ENCODE peak calls at places on chromosomes 2 and 18, in seven cellular contexts. B is H9, L is sigmoid colon, S is neural progenitor cell, M is K562, U is A549, J is progenitor cell of endocrine pancreas. K is an unnamed sample.
A peak's percentile ranks its signal among the peaks of the same experiment; 100 is the strongest.

GRCh38 chr18:64097497-64097896 is 51.4 kb downstream of the LINC00305 start:
- DNase-seq in B (no peak), M (no peak), J (no peak), U (no peak), S (no peak), L (no peak), K (no peak)

GRCh38 chr2:166180951-166181812 is 53.4 kb upstream of the SCN1A start:
- DNase-seq in U (peak; percentile 45), B (peak; percentile 72), L (no peak), M (peak; percentile 40), S (peak; percentile 64), J (peak; percentile 16), K (peak; percentile 48)

GRCh38 chr2:3712424-3712823 is 9.0 kb downstream of the DCDC2C start:
- DNase-seq in L (no peak), J (no peak), U (no peak), S (no peak), B (no peak), M (no peak), K (no peak)

GRCh38 chr2:240775911-240776310 is 44.1 kb downstream of the KIF1A start:
- DNase-seq in L (no peak), J (no peak), M (no peak), S (no peak), B (no peak), U (no peak), K (no peak)

GRCh38 chr18:11759456-11759855 is 70.4 kb downstream of the GNAL start:
- DNase-seq in L (no peak), M (no peak), S (no peak), U (no peak), J (no peak), B (no peak), K (no peak)

GRCh38 chr18:50320719-50321118 is 33.2 kb upstream of the CXXC1 start:
- DNase-seq in L (no peak), S (no peak), B (no peak), U (no peak), M (no peak), J (no peak), K (no peak)

GRCh38 chr2:190766581-190766980 is 114.0 kb upstream of the GLS start:
- DNase-seq in U (no peak), S (no peak), L (no peak), M (no peak), J (no peak), B (no peak), K (no peak)

GRCh38 chr18:5424903-5425302 is 118.9 kb downstream of the EPB41L3 start:
- DNase-seq in B (no peak), U (peak; percentile 32), M (no peak), S (peak; percentile 66), L (no peak), J (no peak), K (no peak)

GRCh38 chr2:98730053-98730850 is 680 bp downstream of the MGAT4A start:
- DNase-seq in B (peak; percentile 42), U (peak; percentile 10), M (no peak), L (peak; percentile 75), S (peak; percentile 58), J (peak; percentile 27), K (no peak)

GRCh38 chr18:44895176-44895798 is 214.6 kb downstream of the SETBP1 start:
- DNase-seq in J (no peak), M (peak; percentile 22), S (no peak), B (no peak), L (no peak), U (peak; percentile 77), K (no peak)

GRCh38 chr2:33810046-33810835 is 211.1 kb upstream of the FAM98A start:
- DNase-seq in J (no peak), B (no peak), M (no peak), L (no peak), S (no peak), U (no peak), K (no peak)

GRCh38 chr2:214410918-214411554 is at the start of gene VWC2L:
- DNase-seq in L (no peak), J (peak; percentile 85), M (peak; percentile 4), S (peak; percentile 92), B (peak; percentile 88), U (peak; percentile 61), K (no peak)

GRCh38 chr18:582465-582864 is 2.3 kb downstream of the CETN1 start:
- DNase-seq in M (no peak), S (no peak), B (no peak), L (no peak), J (no peak), U (no peak), K (no peak)

GRCh38 chr2:29219374-29219773 is 104.2 kb downstream of the CLIP4 start:
- DNase-seq in S (no peak), M (no peak), L (peak; percentile 48), J (no peak), B (no peak), U (no peak), K (no peak)

GRCh38 chr2:37610638-37611289 is 60.7 kb downstream of the CDC42EP3 start:
- DNase-seq in J (no peak), M (no peak), L (no peak), B (no peak), U (no peak), S (no peak), K (no peak)

GRCh38 chr2:64402876-64403275 is 51.1 kb upstream of the LGALSL start:
- DNase-seq in L (no peak), U (no peak), M (peak; percentile 22), B (no peak), S (no peak), J (no peak), K (no peak)

GRCh38 chr2:240499309-240500301 is 58.2 kb downstream of the ANKMY1 start:
- DNase-seq in S (no peak), M (no peak), L (peak; percentile 53), U (no peak), B (peak; percentile 19), J (no peak), K (no peak)

DNA sequence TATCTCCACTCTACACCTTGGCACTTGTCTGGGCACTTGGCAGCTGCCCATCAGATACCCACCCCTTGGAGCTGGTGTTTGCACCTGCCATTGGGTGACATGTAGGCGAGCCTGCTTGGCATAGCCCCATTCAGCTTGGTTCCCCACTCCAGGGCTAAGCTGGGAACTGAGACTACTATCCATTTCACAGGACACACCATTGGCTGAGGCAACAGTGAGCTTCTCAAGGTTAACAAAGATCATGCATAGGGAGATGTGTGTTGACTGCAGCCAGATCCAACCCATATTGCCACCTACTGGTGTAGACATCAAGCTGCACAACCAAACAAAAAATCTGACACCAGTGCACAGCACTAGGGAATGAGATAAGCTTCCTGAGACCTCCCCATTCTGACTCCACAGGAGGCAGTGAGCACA is 1389.8 kb upstream of the TMEFF2 start:
- DNase-seq in B (peak; percentile 43), U (peak; percentile 40), L (no peak), S (peak; percentile 57), M (peak; percentile 2), J (no peak), K (no peak)
- TF ChIP-seq CTCF in B (peak; percentile 58), U (peak; percentile 17), L (no peak), S (peak; percentile 57), M (no peak), J (peak; percentile 38), K (peak; percentile 65)

DNA sequence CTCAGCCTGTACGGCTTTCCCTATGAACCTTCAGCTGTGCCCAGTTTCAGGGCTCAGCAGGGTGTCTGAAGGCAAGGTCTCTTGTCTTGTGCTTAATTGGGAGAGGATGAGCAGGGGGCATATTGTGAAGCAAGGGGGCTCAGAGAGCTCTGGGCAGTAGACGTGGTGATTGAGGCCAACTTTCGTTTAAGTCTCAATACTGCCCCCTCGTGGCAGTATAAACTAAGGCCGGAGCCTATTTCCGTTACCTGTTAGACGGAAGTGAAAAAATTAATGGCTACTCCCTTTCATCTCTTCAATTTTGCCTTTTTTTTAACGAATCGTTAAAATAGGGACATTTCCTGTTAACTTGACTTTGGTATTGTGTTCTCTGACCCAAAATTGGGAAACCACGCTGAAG is 193.4 kb downstream of the TDRD15 start:
- DNase-seq in S (peak; percentile 86), B (peak; percentile 62), L (peak; percentile 64), M (peak; percentile 67), U (peak; percentile 52), J (peak; percentile 19), K (no peak)
- TF ChIP-seq CTCF in S (peak; percentile 82), B (peak; percentile 83), L (peak; percentile 50), M (peak; percentile 62), U (peak; percentile 45), J (peak; percentile 73), K (peak; percentile 89)

DNA sequence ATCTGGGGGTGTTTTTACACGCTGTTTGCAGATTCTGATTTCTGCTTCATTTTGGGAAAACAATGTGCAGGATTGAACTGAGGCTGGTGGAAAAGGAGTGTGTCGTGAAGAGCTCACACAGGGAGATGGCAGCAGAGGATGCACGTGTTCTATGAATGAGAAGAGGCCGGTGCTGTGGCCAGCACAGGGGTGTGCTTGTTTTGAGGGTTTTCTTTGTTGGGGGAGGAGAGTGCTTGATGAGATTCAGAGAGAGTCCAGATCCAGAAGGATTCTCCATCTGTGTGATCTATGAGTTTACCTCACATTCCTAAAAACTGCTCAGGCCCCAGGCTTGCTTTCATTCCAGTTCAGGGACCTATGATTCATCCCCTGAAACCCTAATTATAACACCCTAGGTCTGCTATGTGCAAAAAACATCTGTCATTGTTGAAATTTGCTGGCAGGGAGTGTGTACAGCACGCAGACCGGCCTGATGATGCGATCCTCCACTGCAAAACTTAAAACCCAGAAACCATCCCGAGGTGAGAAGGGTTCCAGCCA is 12.1 kb downstream of the TGFA start:
- DNase-seq in S (peak; percentile 33), L (no peak), U (no peak), J (no peak), M (no peak), B (no peak), K (no peak)
- TF ChIP-seq CTCF in S (no peak), L (no peak), U (no peak), J (no peak), M (no peak), B (no peak), K (no peak)

GRCh38 chr2:148560501-148560900 is 84.0 kb upstream of the EPC2 start:
- DNase-seq in M (no peak), J (no peak), U (no peak), B (no peak), S (no peak), L (no peak), K (no peak)

GRCh38 chr2:148554459-148555247 is 89.9 kb upstream of the EPC2 start:
- DNase-seq in S (no peak), J (no peak), L (no peak), M (no peak), B (peak; percentile 87), U (no peak), K (no peak)

GRCh38 chr2:148561389-148561788 is 83.2 kb upstream of the EPC2 start:
- DNase-seq in L (no peak), U (no peak), S (peak; percentile 34), J (no peak), B (no peak), M (no peak), K (no peak)

GRCh38 chr2:148555622-148556294 is 88.8 kb upstream of the EPC2 start:
- DNase-seq in L (no peak), M (no peak), U (no peak), S (no peak), B (no peak), J (no peak), K (no peak)

DNA sequence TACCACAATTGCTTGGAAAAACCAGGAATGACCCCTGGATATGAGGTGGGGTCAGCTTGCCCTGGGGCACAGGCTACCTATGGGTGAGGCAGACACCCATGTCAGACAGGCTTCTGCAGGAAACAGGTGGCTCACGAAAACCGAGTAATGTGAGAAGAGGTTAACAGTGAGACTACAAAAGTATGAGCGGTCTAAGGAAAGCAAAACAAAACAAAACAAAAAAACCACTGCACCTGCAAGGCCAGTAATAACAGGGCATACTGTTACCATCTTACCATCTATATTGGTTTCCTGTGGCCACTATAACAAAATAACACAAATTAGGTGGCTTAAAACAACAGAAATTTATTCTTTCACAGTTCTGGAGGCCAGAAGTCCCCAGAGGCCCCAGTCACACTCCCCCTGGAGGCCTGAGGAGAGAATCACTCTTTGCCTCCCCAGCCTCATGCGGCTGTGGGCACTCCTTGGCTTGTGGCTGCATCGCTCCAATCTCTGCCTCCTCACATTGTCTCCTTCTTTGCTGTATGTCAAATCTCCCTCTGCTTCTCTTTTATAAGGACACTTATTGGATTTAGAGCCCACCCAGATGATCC is 86.6 kb upstream of the EPC2 start:
- DNase-seq in J (no peak), L (no peak), B (no peak), S (no peak), M (peak; percentile 42), U (no peak), K (no peak)
- TF ChIP-seq CTCF in J (no peak), L (no peak), B (peak; percentile 42), S (no peak), M (peak; percentile 38), U (no peak), K (peak; percentile 16)